ENCODE peak calls at places on chromosomes 12 and 14, in four cellular contexts. One of them, this sample, is unnamed. For H3K4me1, the result is how much of the 10 kb centered on the place peaks cover.

GRCh38 chr12:98861232-98861631 is 216.1 kb downstream of the APAF1 start:
- DNase-seq in neural progenitor cell: no peak
- DNase-seq in tibial artery: no peak
- DNase-seq in CD8-positive, alpha-beta memory T cell: no peak
- DNase-seq in this sample: no peak

GRCh38 chr12:124683330-124683662 is 115.9 kb upstream of the NCOR2 start:
- DNase-seq in tibial artery: no peak
- DNase-seq in neural progenitor cell: peak
- DNase-seq in CD8-positive, alpha-beta memory T cell: no peak
- DNase-seq in this sample: no peak

GRCh38 chr12:32261638-32262037 is 137.7 kb upstream of the FGD4 start:
- DNase-seq in tibial artery: no peak
- DNase-seq in neural progenitor cell: peak
- DNase-seq in CD8-positive, alpha-beta memory T cell: no peak
- DNase-seq in this sample: no peak

GRCh38 chr12:106078358-106079025 is 60.3 kb downstream of the NUAK1 start:
- DNase-seq in tibial artery: peak
- DNase-seq in neural progenitor cell: no peak
- DNase-seq in CD8-positive, alpha-beta memory T cell: no peak
- DNase-seq in this sample: no peak

GRCh38 chr14:23403908-23404307 is 4.2 kb downstream of the MYH6 start:
- DNase-seq in neural progenitor cell: no peak
- DNase-seq in CD8-positive, alpha-beta memory T cell: no peak
- DNase-seq in tibial artery: no peak
- DNase-seq in this sample: no peak

GRCh38 chr14:94040247-94040646 is 14.1 kb downstream of the OTUB2 start:
- DNase-seq in neural progenitor cell: no peak
- DNase-seq in CD8-positive, alpha-beta memory T cell: no peak
- DNase-seq in tibial artery: no peak
- DNase-seq in this sample: no peak

GRCh38 chr14:55626131-55626530 is 46.1 kb downstream of the KTN1 start:
- DNase-seq in CD8-positive, alpha-beta memory T cell: no peak
- DNase-seq in tibial artery: no peak
- DNase-seq in neural progenitor cell: no peak
- DNase-seq in this sample: no peak

GRCh38 chr12:12719496-12719895 is 2.3 kb downstream of the CDKN1B start:
- DNase-seq in tibial artery: no peak
- DNase-seq in CD8-positive, alpha-beta memory T cell: no peak
- DNase-seq in neural progenitor cell: no peak
- DNase-seq in this sample: peak

GRCh38 chr12:10615532-10615931 is 2.1 kb upstream of the MAGOHB start:
- DNase-seq in CD8-positive, alpha-beta memory T cell: no peak
- DNase-seq in tibial artery: no peak
- DNase-seq in neural progenitor cell: no peak
- DNase-seq in this sample: no peak

GRCh38 chr14:101973356-101973755 is 9.0 kb downstream of the DYNC1H1 start:
- DNase-seq in neural progenitor cell: no peak
- DNase-seq in CD8-positive, alpha-beta memory T cell: no peak
- DNase-seq in tibial artery: peak
- DNase-seq in this sample: no peak

GRCh38 chr12:57087689-57088441 is 1.0 kb upstream of the NAB2 start:
- DNase-seq in neural progenitor cell: peak
- DNase-seq in CD8-positive, alpha-beta memory T cell: peak
- DNase-seq in tibial artery: peak
- DNase-seq in this sample: peak

GRCh38 chr12:121295123-121295745 is 1.3 kb downstream of the CAMKK2 start:
- DNase-seq in neural progenitor cell: peak
- DNase-seq in tibial artery: no peak
- DNase-seq in CD8-positive, alpha-beta memory T cell: no peak
- DNase-seq in this sample: peak

GRCh38 chr14:68124050-68124449 is 304.5 kb downstream of the RAD51B start:
- DNase-seq in tibial artery: no peak
- DNase-seq in CD8-positive, alpha-beta memory T cell: no peak
- DNase-seq in neural progenitor cell: no peak
- DNase-seq in this sample: no peak

GRCh38 chr12:57465747-57466505 is 6.3 kb downstream of the GLI1 start:
- DNase-seq in CD8-positive, alpha-beta memory T cell: no peak
- DNase-seq in tibial artery: no peak
- DNase-seq in neural progenitor cell: no peak
- DNase-seq in this sample: no peak

GRCh38 chr12:79997115-79997805 is 62.4 kb upstream of the PPP1R12A start:
- DNase-seq in neural progenitor cell: no peak
- DNase-seq in CD8-positive, alpha-beta memory T cell: no peak
- DNase-seq in tibial artery: no peak
- DNase-seq in this sample: no peak

GRCh38 chr12:74111688-74112360 is 425.8 kb upstream of the ATXN7L3B start:
- DNase-seq in tibial artery: no peak
- DNase-seq in neural progenitor cell: peak
- DNase-seq in CD8-positive, alpha-beta memory T cell: no peak
- DNase-seq in this sample: no peak

GRCh38 chr12:47903151-47903611 is 1.6 kb downstream of the VDR start:
- DNase-seq in neural progenitor cell: no peak
- DNase-seq in tibial artery: peak
- DNase-seq in CD8-positive, alpha-beta memory T cell: no peak
- DNase-seq in this sample: no peak

GRCh38 chr12:47901285-47902093 is 3.3 kb downstream of the VDR start:
- DNase-seq in neural progenitor cell: no peak
- DNase-seq in tibial artery: no peak
- DNase-seq in CD8-positive, alpha-beta memory T cell: no peak
- DNase-seq in this sample: no peak

GRCh38 chr12:47900480-47901129 is 4.2 kb downstream of the VDR start:
- DNase-seq in neural progenitor cell: no peak
- DNase-seq in tibial artery: no peak
- DNase-seq in CD8-positive, alpha-beta memory T cell: no peak
- DNase-seq in this sample: no peak

GRCh38 chr12:47903927-47904646 is 707 bp downstream of the VDR start:
- DNase-seq in CD8-positive, alpha-beta memory T cell: peak
- DNase-seq in neural progenitor cell: no peak
- DNase-seq in tibial artery: peak
- DNase-seq in this sample: peak

GRCh38 chr12:47902131-47902639 is 2.6 kb downstream of the VDR start:
- DNase-seq in neural progenitor cell: no peak
- DNase-seq in tibial artery: no peak
- DNase-seq in CD8-positive, alpha-beta memory T cell: no peak
- DNase-seq in this sample: no peak
- H3K4me1 ChIP-seq in neural progenitor cell: under half
- H3K4me1 ChIP-seq in tibial artery: under half
- H3K4me1 ChIP-seq in CD8-positive, alpha-beta memory T cell: half or more
- H3K4me1 ChIP-seq in this sample: half or more

DNA sequence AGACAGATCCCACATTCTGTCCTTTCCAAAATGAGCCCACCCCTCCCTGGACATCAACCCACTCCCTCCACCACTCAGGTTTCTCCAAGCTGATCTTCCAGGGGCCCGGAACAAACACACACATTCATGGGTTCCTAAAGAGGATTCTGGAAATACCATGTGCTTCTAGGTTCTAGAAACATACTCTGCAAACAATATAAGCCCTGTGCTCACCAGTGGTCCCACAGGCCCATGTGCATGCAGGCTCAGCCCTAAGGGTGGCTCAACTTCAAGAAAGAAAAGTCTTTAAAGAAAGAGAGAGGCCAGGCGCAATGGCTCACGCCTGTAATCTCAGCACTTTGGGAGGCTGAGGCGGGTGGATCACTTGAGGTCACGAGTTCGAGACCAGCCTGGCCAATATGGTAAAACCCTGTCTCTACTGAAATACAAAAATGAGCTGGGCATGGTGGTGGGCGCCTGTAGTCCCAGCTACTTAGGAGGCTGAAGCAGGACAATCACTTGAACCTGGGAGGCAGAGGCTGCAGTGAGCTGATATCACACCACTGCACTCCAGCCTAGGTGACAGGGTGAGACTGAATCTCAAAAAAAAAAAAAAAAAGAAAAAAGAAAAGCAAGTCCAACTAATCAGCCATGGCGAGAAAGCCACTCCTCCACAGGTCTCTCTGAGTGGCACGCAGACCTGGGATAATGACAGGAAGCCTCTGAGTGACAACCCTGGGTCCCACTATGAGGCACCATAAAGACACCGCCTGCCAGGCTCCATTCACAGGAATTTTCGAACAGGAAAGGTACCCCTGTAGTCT is 59.5 kb upstream of the PNMA1 start:
- DNase-seq in CD8-positive, alpha-beta memory T cell: no peak
- DNase-seq in neural progenitor cell: no peak
- DNase-seq in tibial artery: no peak
- DNase-seq in this sample: no peak
- H3K4me1 ChIP-seq in CD8-positive, alpha-beta memory T cell: half or more
- H3K4me1 ChIP-seq in neural progenitor cell: under half
- H3K4me1 ChIP-seq in tibial artery: under half
- H3K4me1 ChIP-seq in this sample: half or more

GRCh38 chr12:67659296-67659695 is 10.8 kb downstream of the DYRK2 start:
- DNase-seq in tibial artery: no peak
- DNase-seq in CD8-positive, alpha-beta memory T cell: no peak
- DNase-seq in neural progenitor cell: no peak
- DNase-seq in this sample: no peak
- H3K4me1 ChIP-seq in tibial artery: under half
- H3K4me1 ChIP-seq in CD8-positive, alpha-beta memory T cell: half or more
- H3K4me1 ChIP-seq in neural progenitor cell: under half
- H3K4me1 ChIP-seq in this sample: half or more

DNA sequence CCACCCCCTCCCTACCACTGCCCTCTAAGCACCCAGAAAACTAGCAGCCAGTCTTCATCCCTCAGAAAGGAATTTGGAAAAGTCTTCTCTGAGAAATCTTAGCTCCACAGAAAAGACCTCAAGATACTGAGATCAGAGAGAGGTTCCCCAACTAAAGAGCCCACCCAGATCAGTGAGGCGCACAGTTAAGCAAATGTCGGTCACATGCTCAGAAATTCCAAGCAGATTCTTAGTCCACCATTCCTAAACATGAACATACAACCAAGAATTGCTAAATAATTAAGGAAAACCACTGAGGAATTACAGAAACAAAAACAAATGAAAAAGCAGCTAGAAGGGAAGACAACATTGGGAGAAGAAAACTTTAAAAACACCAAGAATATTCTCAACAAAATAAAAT is 32.3 kb downstream of the MED13L start:
- DNase-seq in CD8-positive, alpha-beta memory T cell: no peak
- DNase-seq in tibial artery: no peak
- DNase-seq in neural progenitor cell: no peak
- DNase-seq in this sample: no peak
- H3K4me1 ChIP-seq in CD8-positive, alpha-beta memory T cell: half or more
- H3K4me1 ChIP-seq in tibial artery: under half
- H3K4me1 ChIP-seq in neural progenitor cell: half or more
- H3K4me1 ChIP-seq in this sample: half or more

GRCh38 chr12:2288471-2288870 is 235.7 kb downstream of the CACNA1C start:
- DNase-seq in tibial artery: peak
- DNase-seq in neural progenitor cell: no peak
- DNase-seq in CD8-positive, alpha-beta memory T cell: no peak
- DNase-seq in this sample: no peak

GRCh38 chr12:2289525-2289924 is 236.7 kb downstream of the CACNA1C start:
- DNase-seq in tibial artery: no peak
- DNase-seq in neural progenitor cell: no peak
- DNase-seq in CD8-positive, alpha-beta memory T cell: no peak
- DNase-seq in this sample: no peak

GRCh38 chr12:2290091-2290490 is 237.3 kb downstream of the CACNA1C start:
- DNase-seq in tibial artery: no peak
- DNase-seq in neural progenitor cell: no peak
- DNase-seq in CD8-positive, alpha-beta memory T cell: no peak
- DNase-seq in this sample: no peak

GRCh38 chr12:2288001-2288400 is 235.2 kb downstream of the CACNA1C start:
- DNase-seq in tibial artery: peak
- DNase-seq in CD8-positive, alpha-beta memory T cell: no peak
- DNase-seq in neural progenitor cell: no peak
- DNase-seq in this sample: no peak

GRCh38 chr12:2288875-2289274 is 236.1 kb downstream of the CACNA1C start:
- DNase-seq in CD8-positive, alpha-beta memory T cell: no peak
- DNase-seq in neural progenitor cell: no peak
- DNase-seq in tibial artery: no peak
- DNase-seq in this sample: no peak
- H3K4me1 ChIP-seq in CD8-positive, alpha-beta memory T cell: under half
- H3K4me1 ChIP-seq in neural progenitor cell: under half
- H3K4me1 ChIP-seq in tibial artery: half or more
- H3K4me1 ChIP-seq in this sample: under half

GRCh38 chr14:105532111-105532623 is 5.8 kb downstream of the TMEM121 start:
- DNase-seq in tibial artery: peak
- DNase-seq in neural progenitor cell: no peak
- DNase-seq in CD8-positive, alpha-beta memory T cell: no peak
- DNase-seq in this sample: no peak

GRCh38 chr14:105533391-105533790 is 7.0 kb downstream of the TMEM121 start:
- DNase-seq in tibial artery: peak
- DNase-seq in CD8-positive, alpha-beta memory T cell: no peak
- DNase-seq in neural progenitor cell: no peak
- DNase-seq in this sample: no peak

GRCh38 chr14:105532735-105533141 is 6.4 kb downstream of the TMEM121 start:
- DNase-seq in tibial artery: peak
- DNase-seq in CD8-positive, alpha-beta memory T cell: no peak
- DNase-seq in neural progenitor cell: peak
- DNase-seq in this sample: no peak

GRCh38 chr14:105534586-105534985 is 8.2 kb downstream of the TMEM121 start:
- DNase-seq in neural progenitor cell: no peak
- DNase-seq in CD8-positive, alpha-beta memory T cell: no peak
- DNase-seq in tibial artery: peak
- DNase-seq in this sample: no peak

DNA sequence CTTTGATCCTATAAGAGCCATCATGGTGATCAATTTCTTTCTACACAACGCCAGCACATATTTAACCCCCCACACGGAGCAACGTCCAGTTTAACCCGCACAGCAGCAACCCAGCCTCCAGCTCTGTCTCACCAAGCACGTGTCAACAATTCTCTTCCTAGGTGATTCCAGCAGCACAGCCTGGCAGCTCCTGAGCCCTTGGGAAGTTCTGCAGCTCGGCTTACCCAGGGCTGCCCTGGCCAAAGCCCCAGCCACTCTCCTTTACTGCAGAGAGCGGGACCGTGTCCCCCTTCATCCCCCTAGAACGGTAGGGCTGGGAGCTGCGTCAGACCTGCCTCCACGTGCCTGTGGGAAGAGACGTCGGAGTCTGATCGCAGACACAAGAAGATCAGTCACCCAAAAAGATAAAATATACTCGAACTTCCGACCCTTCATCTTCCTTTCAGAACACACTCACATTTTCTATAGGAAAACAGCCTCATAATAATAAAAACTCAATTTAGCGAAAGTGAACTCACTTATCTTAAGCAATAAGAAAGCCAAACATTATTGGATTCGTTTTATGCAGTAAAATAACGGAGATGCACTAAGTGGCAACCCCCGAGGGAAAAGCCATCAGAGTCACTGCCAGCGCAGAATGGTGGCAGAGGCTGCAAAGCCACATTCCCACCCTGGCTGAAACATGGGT is 7.6 kb downstream of the TMEM121 start:
- DNase-seq in neural progenitor cell: no peak
- DNase-seq in CD8-positive, alpha-beta memory T cell: no peak
- DNase-seq in tibial artery: peak
- DNase-seq in this sample: no peak
- H3K4me1 ChIP-seq in neural progenitor cell: under half
- H3K4me1 ChIP-seq in CD8-positive, alpha-beta memory T cell: under half
- H3K4me1 ChIP-seq in tibial artery: under half
- H3K4me1 ChIP-seq in this sample: under half